ENCODE peak calls at places on chromosome 9, in four cellular contexts. F is left kidney; Q is stimulated activated CD8-positive, alpha-beta memory T cell treated with anti-CD3 and anti-CD28 coated beads, Interleukin-4, amount 100 ng/mL, for 24 hours; D is anterior cingulate cortex. V is an unnamed sample.

GRCh38 chr9:107730691-107731090 is 241.1 kb upstream of the KLF4 start:
- DNase-seq in F (no peak), D (no peak), Q (no peak), V (no peak)

GRCh38 chr9:19999491-20000057 is 210.7 kb upstream of the SLC24A2 start:
- DNase-seq in D (no peak), Q (peak; percentile 36), F (peak; percentile 21), V (no peak)

GRCh38 chr9:137689745-137690529 is 71.1 kb downstream of the EHMT1 start:
- DNase-seq in Q (no peak), D (no peak), F (no peak), V (no peak)

GRCh38 chr9:26723486-26723885 is 169.1 kb downstream of the CAAP1 start:
- DNase-seq in D (peak; percentile 10), Q (no peak), F (peak; percentile 57), V (peak; percentile 12)

GRCh38 chr9:93288891-93289883 is 105.2 kb downstream of the WNK2 start:
- DNase-seq in F (peak; percentile 75), D (no peak), Q (no peak), V (no peak)

GRCh38 chr9:17744786-17745185 is 165.9 kb downstream of the SH3GL2 start:
- DNase-seq in F (peak; percentile 87), D (no peak), Q (no peak), V (peak; percentile 26)

GRCh38 chr9:86918556-86918955 is 28.8 kb downstream of the GAS1 start:
- DNase-seq in F (no peak), Q (no peak), D (no peak), V (no peak)

GRCh38 chr9:117266855-117267497 is 147.9 kb downstream of the ASTN2 start:
- DNase-seq in D (no peak), F (no peak), Q (no peak), V (no peak)

GRCh38 chr9:22244141-22245011 is 202.2 kb upstream of the DMRTA1 start:
- DNase-seq in F (peak; percentile 55), D (no peak), Q (no peak), V (no peak)

GRCh38 chr9:121955649-121956048 is 137.5 kb downstream of the TTLL11 start:
- DNase-seq in D (no peak), F (no peak), Q (no peak), V (no peak)

GRCh38 chr9:93081081-93081529 is 14.9 kb upstream of the CARD19 start:
- DNase-seq in F (no peak), D (no peak), Q (no peak), V (no peak)

GRCh38 chr9:33881635-33882034 is 64.7 kb downstream of the UBE2R2 start:
- DNase-seq in Q (no peak), F (no peak), D (no peak), V (no peak)

GRCh38 chr9:138098908-138099791 is 221.6 kb downstream of the CACNA1B start:
- DNase-seq in D (no peak), F (no peak), Q (no peak), V (no peak)

GRCh38 chr9:131799177-131799823 is 59.4 kb upstream of the RAPGEF1 start:
- DNase-seq in F (peak; percentile 91), D (peak; percentile 2), Q (peak; percentile 16), V (peak; percentile 78)

GRCh38 chr9:79946718-79947117 is 375.0 kb downstream of the TLE4 start:
- DNase-seq in D (no peak), Q (no peak), F (no peak), V (no peak)

GRCh38 chr9:127637322-127637847 is 25.3 kb downstream of the STXBP1 start:
- DNase-seq in F (peak; percentile 14), D (no peak), Q (no peak), V (no peak)

GRCh38 chr9:132390966-132391365 is 15.7 kb downstream of the TTF1 start:
- DNase-seq in Q (no peak), F (no peak), D (no peak), V (no peak)

GRCh38 chr9:89619739-89620138 is 14.9 kb downstream of the GADD45G start:
- DNase-seq in F (no peak), D (no peak), Q (no peak), V (no peak)

GRCh38 chr9:115209601-115210306 is 91.8 kb upstream of the TNC start:
- DNase-seq in F (no peak), D (no peak), Q (no peak), V (no peak)

GRCh38 chr9:5549671-5550650 is 39.6 kb downstream of the PDCD1LG2 start:
- DNase-seq in F (peak; percentile 45), Q (no peak), D (no peak), V (no peak)

GRCh38 chr9:22237497-22238363 is 208.9 kb upstream of the DMRTA1 start:
- DNase-seq in D (no peak), F (no peak), Q (no peak), V (no peak)

GRCh38 chr9:136722093-136722968 is 10.0 kb downstream of the DIPK1B start:
- DNase-seq in F (no peak), D (no peak), Q (no peak), V (no peak)

GRCh38 chr9:2119490-2120046 is 104.4 kb downstream of the SMARCA2 start:
- DNase-seq in F (no peak), Q (no peak), D (no peak), V (no peak)

GRCh38 chr9:92328225-92328624 is 2.5 kb downstream of the CENPP start:
- DNase-seq in Q (no peak), D (no peak), F (peak; percentile 52), V (no peak)

GRCh38 chr9:89755835-89756234 is 151.0 kb downstream of the GADD45G start:
- DNase-seq in Q (no peak), F (no peak), D (no peak), V (no peak)

GRCh38 chr9:36045610-36046009 is 8.9 kb downstream of the RECK start:
- DNase-seq in F (no peak), Q (no peak), D (no peak), V (no peak)

GRCh38 chr9:13863112-13863511 is 450.8 kb downstream of the NFIB start:
- DNase-seq in D (peak; percentile 36), F (peak; percentile 76), Q (no peak), V (no peak)

GRCh38 chr9:70679845-70680244 is 265.4 kb upstream of the KLF9 start:
- DNase-seq in D (no peak), Q (no peak), F (no peak), V (no peak)